ENCODE peak calls at places on chromosome 1, in five cellular contexts. O, K, J, I and W are unnamed samples.

GRCh38 chr1:26771643-26772321 is 16.0 kb upstream of the PIGV start:
- DNase-seq in I (no peak), K (no peak), J (peak; percentile 97), O (peak; percentile 29), W (no peak)

GRCh38 chr1:205669341-205670142 is 10.8 kb downstream of the SLC45A3 start:
- DNase-seq in O (no peak), I (no peak), K (no peak), J (no peak), W (no peak)

GRCh38 chr1:218365600-218365999 is 20.5 kb downstream of the TGFB2 start:
- DNase-seq in O (no peak), J (no peak), K (peak; percentile 66), I (no peak), W (peak; percentile 37)

GRCh38 chr1:209162651-209163050 is 420.9 kb upstream of the CAMK1G start:
- DNase-seq in O (no peak), K (no peak), I (no peak), J (no peak), W (no peak)

GRCh38 chr1:27090921-27091320 is 64.0 kb downstream of the SLC9A1 start:
- DNase-seq in J (peak; percentile 24), K (no peak), I (no peak), O (no peak), W (no peak)

GRCh38 chr1:7643445-7643844 is 127.7 kb upstream of the VAMP3 start:
- DNase-seq in J (no peak), O (no peak), K (no peak), I (no peak), W (no peak)

GRCh38 chr1:216111842-216112241 is 311.4 kb downstream of the USH2A start:
- DNase-seq in J (no peak), K (no peak), O (no peak), I (no peak), W (no peak)

GRCh38 chr1:9449106-9449627 is 90.1 kb upstream of the SLC25A33 start:
- DNase-seq in J (no peak), K (no peak), I (no peak), O (no peak), W (no peak)

GRCh38 chr1:24929876-24930702 is at the start of gene RUNX3:
- DNase-seq in K (peak; percentile 88), I (no peak), J (no peak), O (peak; percentile 93), W (peak; percentile 96)

GRCh38 chr1:115669002-115669673 is 27.4 kb downstream of the VANGL1 start:
- DNase-seq in J (peak; percentile 66), O (no peak), I (no peak), K (no peak), W (no peak)